ENCODE peak calls at places on chromosomes 6 and 20, in eight cellular contexts. L is WTC11; O is T-cell; B is activated naive CD4-positive, alpha-beta T cell treated with anti-CD3 and anti-CD28 coated beads, Interleukin-2, amount 50 U/mL, for 72 hours; F is esophagus muscularis mucosa; K is stromal cell of bone marrow; U is glutamatergic neuron; Y is GM03348. T is an unnamed sample.

GRCh38 chr6:48236375-48236774 is 125.4 kb upstream of the PTCHD4 start:
- DNase-seq in B (no peak), F (no peak), O (no peak), Y (no peak), K (no peak), L (no peak), U (no peak), T (no peak)

GRCh38 chr6:19849196-19849595 is 12.0 kb downstream of the ID4 start:
- DNase-seq in K (no peak), U (no peak), O (no peak), F (no peak), Y (no peak), B (no peak), L (no peak), T (no peak)

GRCh38 chr20:59662856-59663512 is 58.6 kb downstream of the PHACTR3 start:
- DNase-seq in K (no peak), L (no peak), O (no peak), B (no peak), Y (no peak), F (peak; percentile 62), U (no peak), T (no peak)

GRCh38 chr6:105113422-105113821 is 66.4 kb downstream of the POPDC3 start:
- DNase-seq in O (no peak), U (no peak), L (no peak), F (no peak), B (no peak), Y (no peak), K (no peak), T (no peak)

GRCh38 chr6:26056583-26057350 is 30.5 kb upstream of the HFE start:
- DNase-seq in U (no peak), Y (peak; percentile 33), K (no peak), B (no peak), L (no peak), F (peak; percentile 94), O (no peak), T (no peak)

GRCh38 chr6:63573899-63574553 is 1.7 kb downstream of the LOC128125822 start:
- DNase-seq in F (no peak), K (peak; percentile 42), O (peak; percentile 18), U (peak; percentile 50), B (no peak), L (peak; percentile 29), Y (peak; percentile 54), T (peak; percentile 40)

GRCh38 chr6:40936810-40937209 is 102.2 kb downstream of the UNC5CL start:
- DNase-seq in O (no peak), B (no peak), U (no peak), Y (peak; percentile 60), L (no peak), K (peak; percentile 66), F (no peak), T (no peak)

GRCh38 chr20:12925214-12925755 is 83.5 kb upstream of the SPTLC3 start:
- DNase-seq in O (no peak), B (no peak), K (peak; percentile 74), L (peak; percentile 68), U (peak; percentile 72), F (no peak), Y (peak; percentile 82), T (peak; percentile 70)

GRCh38 chr6:39037082-39037487 is 11.5 kb upstream of the GLP1R start:
- DNase-seq in K (no peak), U (no peak), F (no peak), O (no peak), L (no peak), B (no peak), Y (no peak), T (no peak)

GRCh38 chr6:157225575-157225995 is 97.7 kb downstream of the TMEM242 start:
- DNase-seq in L (no peak), K (no peak), O (no peak), U (no peak), F (no peak), Y (no peak), B (no peak), T (no peak)